ENCODE peak calls at places on chromosomes 11 and 22, in seven cellular contexts. V, E, N, I, U, Y and P are unnamed samples.

GRCh38 chr11:76674517-76675400 is 4.2 kb upstream of the LRRC32 start:
- DNase-seq in V (no peak), E (no peak), N (no peak), Y (no peak), I (no peak), U (no peak), P (no peak)

GRCh38 chr11:121958978-121959340 is 157.1 kb downstream of the BLID start:
- DNase-seq in E (no peak), V (no peak), N (no peak), U (no peak), Y (no peak), I (no peak), P (no peak)

GRCh38 chr11:108796551-108796950 is 131.7 kb downstream of the DDX10 start:
- DNase-seq in N (no peak), U (no peak), V (no peak), Y (no peak), I (no peak), E (no peak), P (no peak)

GRCh38 chr11:44579172-44579804 is 13.8 kb downstream of the CD82 start:
- DNase-seq in E (no peak), U (no peak), Y (no peak), V (no peak), I (no peak), N (no peak), P (no peak)

GRCh38 chr11:134904103-134904502 is 492.1 kb upstream of the B3GAT1 start:
- DNase-seq in E (no peak), N (no peak), I (no peak), V (no peak), U (no peak), Y (no peak), P (no peak)

GRCh38 chr11:17986007-17986710 is 26.7 kb downstream of the SERGEF start:
- DNase-seq in U (no peak), E (no peak), V (no peak), I (no peak), N (no peak), Y (peak; percentile 67), P (no peak)

GRCh38 chr22:37525073-37525745 is 6.0 kb upstream of the CARD10 start:
- DNase-seq in E (no peak), Y (peak; percentile 68), I (no peak), V (peak; percentile 95), U (no peak), N (no peak), P (no peak)

GRCh38 chr22:40036591-40037225 is 42.0 kb downstream of the FAM83F start:
- DNase-seq in U (peak; percentile 43), V (peak; percentile 74), N (peak; percentile 64), I (peak; percentile 70), Y (peak; percentile 63), E (peak; percentile 77), P (peak; percentile 59)

GRCh38 chr11:93407777-93408401 is 77.3 kb downstream of the DEUP1 start:
- DNase-seq in N (no peak), E (no peak), U (no peak), Y (no peak), I (peak; percentile 7), V (no peak), P (no peak)

GRCh38 chr11:75667831-75668507 is 869 bp downstream of the MAP6 start:
- DNase-seq in E (peak; percentile 79), Y (peak; percentile 73), V (peak; percentile 17), I (no peak), N (no peak), U (peak; percentile 22), P (no peak)

DNA sequence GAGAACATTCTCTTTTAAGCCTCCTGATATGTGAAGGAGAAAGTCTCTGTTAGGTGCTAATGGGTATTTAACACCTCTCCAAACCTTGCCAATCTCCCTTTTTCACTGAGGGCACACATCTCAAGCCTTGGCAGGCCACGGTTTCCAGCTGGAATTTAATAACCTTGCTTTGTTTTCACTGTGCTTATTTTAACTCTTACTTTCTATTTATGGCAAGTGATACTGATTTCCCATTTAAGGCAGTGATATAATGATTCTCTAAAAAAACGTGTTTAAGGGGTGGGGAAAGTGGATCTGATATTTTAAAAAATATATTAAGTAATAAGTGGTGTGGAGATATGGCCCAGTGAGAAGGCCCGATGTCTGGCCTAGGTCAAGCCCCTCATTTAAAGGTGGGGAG is 1.1 kb upstream of the RASD2 start:
- DNase-seq in I (no peak), V (no peak), U (no peak), Y (no peak), N (no peak), E (no peak), P (no peak)
- H3K4me1 ChIP-seq in I (peaks cover 22% of the 10 kb centered on the region), V (peaks cover 7% of the 10 kb centered on the region), U (no peaks in the 10 kb centered on the region), Y (no peaks in the 10 kb centered on the region), N (peaks cover 29% of the 10 kb centered on the region), E (peaks cover 47% of the 10 kb centered on the region), P (no peaks in the 10 kb centered on the region)

GRCh38 chr11:69531071-69531716 is 49.7 kb downstream of the LINC01488 start:
- DNase-seq in V (no peak), Y (no peak), N (no peak), E (peak; percentile 46), U (no peak), I (no peak), P (no peak)
- H3K4me3 ChIP-seq in V (no peak overlapping the region), Y (no peak overlapping the region), N (no peak overlapping the region), E (no peak overlapping the region), U (no peak overlapping the region), I (no peak overlapping the region), P (no peak overlapping the region)

GRCh38 chr22:48507595-48508350 is 1319.9 kb downstream of the BRD1 start:
- DNase-seq in U (no peak), V (no peak), I (no peak), N (peak; percentile 10), Y (no peak), E (no peak), P (no peak)

GRCh38 chr22:48507171-48507570 is 1320.5 kb downstream of the BRD1 start:
- DNase-seq in E (no peak), I (no peak), Y (no peak), V (no peak), N (no peak), U (no peak), P (no peak)

GRCh38 chr22:48504519-48505140 is 1323.0 kb downstream of the BRD1 start:
- DNase-seq in I (no peak), V (no peak), Y (no peak), U (no peak), N (no peak), E (no peak), P (no peak)

GRCh38 chr22:48505891-48506290 is 1321.8 kb downstream of the BRD1 start:
- DNase-seq in V (no peak), U (no peak), I (no peak), E (no peak), N (no peak), Y (no peak), P (no peak)

DNA sequence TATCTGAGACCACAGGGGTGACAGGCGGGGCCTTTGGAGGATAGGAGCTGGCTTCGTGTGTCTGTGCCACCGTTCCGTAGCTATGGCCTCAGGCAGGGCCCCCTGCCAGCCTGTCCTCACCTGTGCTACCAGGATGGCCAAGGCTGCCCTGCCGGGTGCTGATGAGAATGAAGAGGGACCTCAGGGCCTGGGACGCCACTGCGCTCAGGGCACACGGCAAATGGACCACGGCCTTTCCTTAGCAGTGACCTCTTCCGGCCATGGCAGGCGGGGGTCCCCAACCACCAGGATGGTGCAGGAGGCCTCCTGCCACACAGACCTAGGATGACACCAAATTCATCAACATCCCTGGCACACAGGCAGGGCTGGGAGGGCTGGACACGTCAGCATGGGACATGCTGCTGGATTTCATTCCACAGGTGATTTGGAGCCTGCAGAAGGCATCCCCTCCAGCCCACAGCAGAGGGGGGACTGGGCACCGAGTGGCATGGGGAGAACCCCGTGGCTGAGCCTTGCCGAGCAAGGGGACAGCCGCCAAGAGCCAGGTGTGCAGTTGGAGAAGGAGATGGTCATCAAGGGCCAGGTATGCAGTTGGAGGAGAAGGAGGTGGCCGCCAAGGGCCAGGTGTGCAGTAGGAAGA is 1321.0 kb downstream of the BRD1 start:
- DNase-seq in V (no peak), Y (no peak), I (no peak), N (no peak), U (no peak), E (no peak), P (no peak)
- H3K27me3 ChIP-seq in V (no peaks in the 10 kb centered on the region), Y (no peaks in the 10 kb centered on the region), I (no peaks in the 10 kb centered on the region), N (peaks cover 10% of the 10 kb centered on the region), U (no peaks in the 10 kb centered on the region), E (no peaks in the 10 kb centered on the region), P (no peaks in the 10 kb centered on the region)

GRCh38 chr11:120343429-120343828 is 7.2 kb downstream of the ARHGEF12 start:
- DNase-seq in U (no peak), Y (no peak), E (no peak), N (no peak), I (no peak), V (no peak), P (no peak)
- H3K4me1 ChIP-seq in U (peaks cover 14% of the 10 kb centered on the region), Y (peaks cover 12% of the 10 kb centered on the region), E (peaks cover 96% of the 10 kb centered on the region), N (peaks cover 84% of the 10 kb centered on the region), I (peaks cover 7% of the 10 kb centered on the region), V (peaks cover 5% of the 10 kb centered on the region), P (peaks cover 12% of the 10 kb centered on the region)

GRCh38 chr22:20032407-20032991 is 11.6 kb downstream of the TANGO2 start:
- DNase-seq in U (no peak), Y (no peak), N (no peak), I (no peak), V (no peak), E (no peak), P (no peak)
- H3K4me3 ChIP-seq in U (no peak overlapping the region), Y (no peak overlapping the region), N (no peak overlapping the region), I (no peak overlapping the region), V (no peak overlapping the region), E (no peak overlapping the region), P (no peak overlapping the region)

DNA sequence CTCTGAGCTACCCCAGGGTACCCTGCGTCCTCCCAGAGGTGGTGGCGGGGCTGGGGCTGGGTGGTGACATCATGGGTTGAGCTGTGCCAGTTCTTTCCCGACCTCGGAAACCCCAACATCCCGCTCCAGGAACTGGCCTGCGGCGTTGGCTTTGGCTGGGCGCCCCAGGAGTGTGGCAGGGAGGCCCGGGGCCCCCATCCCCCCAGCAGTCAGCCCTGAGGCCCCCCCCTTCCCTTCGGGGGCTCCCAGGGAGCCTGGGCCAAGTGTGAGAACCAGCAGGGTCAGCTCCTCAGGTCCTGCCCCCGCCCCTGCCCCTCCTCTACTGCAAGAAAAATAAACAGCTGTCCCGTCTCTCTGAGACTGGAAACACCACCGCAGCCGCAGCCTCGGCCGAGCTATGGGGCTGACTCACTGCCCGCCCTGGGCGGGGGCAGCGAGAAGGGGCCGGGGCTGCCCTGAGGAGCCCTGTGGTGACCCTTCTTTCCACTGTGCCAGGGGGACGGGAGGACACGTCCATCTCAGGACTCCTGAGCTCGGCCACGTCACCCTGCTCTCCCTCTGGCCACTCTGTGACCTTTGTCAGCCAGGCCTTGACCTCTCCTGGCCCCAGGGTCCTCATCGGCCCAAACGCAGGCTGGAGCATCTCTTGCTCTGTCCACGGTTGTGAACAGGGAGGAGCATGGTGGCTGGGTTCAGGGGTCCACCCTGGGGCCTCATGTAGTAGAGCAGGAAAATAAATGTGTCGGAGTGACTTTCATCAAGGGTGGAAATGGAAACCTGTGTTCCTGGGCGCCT is 73.4 kb downstream of the WNT7B start:
- DNase-seq in Y (peak; percentile 70), I (no peak), V (no peak), E (no peak), N (no peak), U (no peak), P (no peak)
- H3K27me3 ChIP-seq in Y (no peaks in the 10 kb centered on the region), I (peaks cover 13% of the 10 kb centered on the region), V (no peaks in the 10 kb centered on the region), E (no peaks in the 10 kb centered on the region), N (peaks cover 19% of the 10 kb centered on the region), U (peaks cover 6% of the 10 kb centered on the region), P (peaks cover 2% of the 10 kb centered on the region)